ENCODE peak calls at places on chromosomes 13 and 19, in five cellular contexts. G, M, Z, T and K are unnamed samples.

GRCh38 chr19:15419413-15420025 is 731 bp upstream of the AKAP8L start:
- DNase-seq in M (no peak), T (no peak), G (no peak), Z (peak; percentile 22), K (no peak)

GRCh38 chr19:52662631-52663030 is 24.5 kb upstream of the ZNF83 start:
- DNase-seq in G (no peak), Z (no peak), M (no peak), T (no peak), K (peak; percentile 22)

GRCh38 chr19:16771618-16772017 is 52.0 kb downstream of the NWD1 start:
- DNase-seq in Z (peak; percentile 78), G (peak; percentile 71), T (peak; percentile 84), M (peak; percentile 68), K (peak; percentile 91)

GRCh38 chr13:107864543-107865460 is 350.5 kb downstream of the LIG4 start:
- DNase-seq in T (no peak), M (no peak), Z (no peak), G (no peak), K (peak; percentile 84)

GRCh38 chr19:53076984-53077383 is 26.2 kb downstream of the ZNF160 start:
- DNase-seq in G (peak; percentile 32), M (no peak), Z (peak; percentile 49), T (no peak), K (peak; percentile 78)

GRCh38 chr13:40109324-40109958 is 454.0 kb downstream of the COG6 start:
- DNase-seq in M (no peak), G (no peak), T (no peak), Z (no peak), K (peak; percentile 34)

GRCh38 chr19:40144151-40144550 is 47.1 kb upstream of the MAP3K10 start:
- DNase-seq in M (no peak), G (no peak), T (no peak), Z (no peak), K (no peak)

GRCh38 chr19:14248578-14249011 is 42.6 kb upstream of the ADGRL1 start:
- DNase-seq in Z (no peak), M (peak; percentile 27), G (peak; percentile 66), T (peak; percentile 47), K (peak; percentile 84)

GRCh38 chr13:114015608-114016295 is 41.9 kb upstream of the C13orf46 start:
- DNase-seq in M (no peak), G (no peak), T (peak; percentile 41), Z (peak; percentile 74), K (no peak)

GRCh38 chr13:28716511-28716910 is 2.3 kb downstream of the SLC46A3 start:
- DNase-seq in G (peak; percentile 56), M (no peak), Z (peak; percentile 78), T (peak; percentile 84), K (peak; percentile 46)

GRCh38 chr19:49497047-49497789 is 984 bp downstream of the RPS11 start:
- DNase-seq in Z (peak; percentile 71), M (peak; percentile 72), T (peak; percentile 85), G (no peak), K (peak; percentile 83)

GRCh38 chr19:32287811-32288227 is 57.6 kb upstream of the ZNF507 start:
- DNase-seq in G (peak; percentile 66), Z (peak; percentile 81), T (peak; percentile 67), M (no peak), K (peak; percentile 81)

GRCh38 chr13:109707044-109707794 is 79.2 kb downstream of the IRS2 start:
- DNase-seq in G (no peak), M (no peak), Z (no peak), T (peak; percentile 41), K (no peak)

GRCh38 chr13:87903568-87903967 is 232.4 kb downstream of the SLITRK5 start:
- DNase-seq in Z (no peak), G (no peak), M (no peak), T (no peak), K (no peak)

DNA sequence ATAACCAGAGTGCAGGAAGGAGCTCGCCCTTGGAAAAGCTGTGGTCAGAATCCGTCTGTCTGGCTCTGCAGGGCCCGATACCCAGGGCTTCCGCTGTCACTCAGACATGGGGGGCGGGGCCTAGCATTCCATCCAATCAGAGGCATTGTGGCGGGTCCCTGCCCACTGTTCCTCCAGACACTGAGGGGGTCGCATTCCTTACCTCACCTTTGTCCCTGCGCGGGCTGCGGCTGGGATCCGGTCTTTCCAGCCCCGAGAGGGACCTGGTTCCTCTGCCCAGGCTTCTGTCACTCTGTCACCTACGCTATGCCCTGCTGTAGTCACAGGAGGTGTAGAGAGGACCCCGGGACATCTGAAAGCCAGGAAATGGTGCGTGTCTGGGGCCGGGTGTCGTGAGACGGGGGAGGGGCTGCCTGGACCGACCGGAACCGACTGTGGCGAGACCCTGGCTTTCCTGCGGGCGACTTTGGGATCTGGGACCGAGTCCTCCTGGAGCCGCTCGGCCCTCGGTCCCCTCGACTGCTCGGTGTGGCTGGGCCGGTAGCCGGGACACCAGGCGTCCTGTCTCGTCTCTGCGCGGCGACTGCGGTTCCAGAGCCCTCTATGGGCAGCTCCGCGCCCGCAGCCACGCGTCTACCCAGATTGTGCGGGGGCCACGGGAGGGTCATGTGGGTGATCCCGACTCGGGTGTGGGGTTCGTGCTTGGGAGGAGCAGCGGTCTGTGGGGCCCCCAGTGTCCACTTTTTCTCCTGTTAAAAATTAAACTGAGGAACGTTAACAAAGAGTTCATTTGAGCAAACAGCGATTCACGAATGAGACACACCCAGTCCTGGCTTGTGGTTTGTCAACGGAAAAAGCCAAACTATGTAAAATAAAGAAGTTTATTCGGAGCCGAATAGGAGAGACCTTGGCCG is at the start of gene ZNF69:
- DNase-seq in M (peak; percentile 28), G (peak; percentile 75), Z (peak; percentile 89), T (peak; percentile 98), K (peak; percentile 94)
- H3K27ac ChIP-seq in M (peak within 1 kb of the TSS; percentile 50), G (peak within 1 kb of the TSS; percentile 67), Z (peak within 1 kb of the TSS; percentile 85), T (peak within 1 kb of the TSS; percentile 94), K (peak within 1 kb of the TSS; percentile 98)

GRCh38 chr13:101522607-101523006 is 70.1 kb downstream of the ITGBL1 start:
- DNase-seq in T (no peak), M (no peak), Z (no peak), G (no peak), K (no peak)

GRCh38 chr13:101523732-101524131 is 71.3 kb downstream of the ITGBL1 start:
- DNase-seq in G (no peak), T (no peak), Z (peak; percentile 37), M (no peak), K (no peak)

GRCh38 chr13:101523154-101523669 is 70.7 kb downstream of the ITGBL1 start:
- DNase-seq in M (no peak), T (no peak), Z (no peak), G (no peak), K (no peak)

GRCh38 chr13:101521371-101521770 is 68.9 kb downstream of the ITGBL1 start:
- DNase-seq in Z (no peak), M (no peak), G (no peak), T (no peak), K (no peak)

DNA sequence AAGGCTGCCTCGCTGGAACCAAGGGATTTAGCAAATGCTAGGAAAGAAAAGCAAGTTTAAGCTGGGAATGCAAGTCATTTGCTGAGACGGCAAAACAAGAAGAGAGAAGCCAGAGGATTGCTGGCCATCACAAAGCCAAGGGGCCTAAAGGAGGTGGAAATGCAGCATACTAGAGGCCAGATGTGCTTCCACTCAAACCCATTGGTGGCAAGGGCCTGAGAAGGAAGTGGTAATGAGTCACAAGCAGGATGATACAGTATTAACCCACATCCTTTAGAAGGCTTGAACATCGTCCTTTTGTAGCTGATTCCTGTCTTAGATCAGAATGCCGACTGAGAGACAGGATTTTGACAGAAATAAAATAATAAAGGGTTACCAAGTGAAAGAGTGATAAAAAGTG is 68.2 kb downstream of the ITGBL1 start:
- DNase-seq in T (no peak), M (no peak), G (no peak), Z (no peak), K (no peak)
- H3K27ac ChIP-seq in T (no peak overlapping the region), M (no peak overlapping the region), G (no peak overlapping the region), Z (no peak overlapping the region), K (no peak overlapping the region)

GRCh38 chr19:4234862-4235201 is 5.5 kb downstream of the EBI3 start:
- DNase-seq in Z (no peak), T (no peak), G (no peak), M (no peak), K (no peak)

GRCh38 chr19:4232614-4233281 is 3.4 kb downstream of the EBI3 start:
- DNase-seq in M (no peak), T (no peak), Z (no peak), G (no peak), K (no peak)

GRCh38 chr19:4234142-4234861 is 5.0 kb downstream of the EBI3 start:
- DNase-seq in G (no peak), T (no peak), M (no peak), Z (no peak), K (no peak)

GRCh38 chr19:4229179-4229931 is at the start of gene EBI3:
- DNase-seq in G (no peak), Z (peak; percentile 45), M (no peak), T (no peak), K (peak; percentile 74)

DNA sequence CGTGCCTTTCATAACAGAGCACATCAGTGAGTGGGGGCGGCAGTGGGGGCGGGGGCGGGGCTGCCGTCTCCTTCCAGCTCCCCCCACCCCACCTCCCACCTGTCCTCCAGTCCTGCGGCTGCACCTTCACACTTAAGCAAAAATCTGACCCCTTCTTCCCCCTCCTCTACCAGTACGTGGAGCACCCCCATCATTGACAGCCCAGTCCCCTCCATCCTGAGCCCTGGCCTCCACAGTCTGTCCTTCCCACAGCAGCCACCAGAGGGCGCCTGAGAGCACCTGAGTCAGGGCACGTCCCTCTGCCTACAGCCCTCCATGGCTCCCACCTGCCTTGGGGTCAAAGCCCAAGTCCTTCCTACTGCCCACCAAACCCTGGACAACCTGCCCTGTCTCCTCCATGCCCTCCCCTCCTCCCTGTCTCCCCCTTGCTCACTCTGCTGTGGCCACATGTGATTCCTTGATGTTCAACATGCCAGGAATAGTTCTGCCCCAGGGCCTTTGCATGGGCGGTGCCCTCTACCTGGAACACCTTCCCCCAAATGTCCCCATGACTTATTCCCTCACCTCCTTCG is 4.0 kb downstream of the EBI3 start:
- DNase-seq in T (peak; percentile 53), Z (peak; percentile 31), M (peak; percentile 61), G (no peak), K (peak; percentile 25)
- H3K27ac ChIP-seq in T (no peak overlapping the region), Z (no peak overlapping the region), M (no peak overlapping the region), G (no peak overlapping the region), K (no peak overlapping the region)

DNA sequence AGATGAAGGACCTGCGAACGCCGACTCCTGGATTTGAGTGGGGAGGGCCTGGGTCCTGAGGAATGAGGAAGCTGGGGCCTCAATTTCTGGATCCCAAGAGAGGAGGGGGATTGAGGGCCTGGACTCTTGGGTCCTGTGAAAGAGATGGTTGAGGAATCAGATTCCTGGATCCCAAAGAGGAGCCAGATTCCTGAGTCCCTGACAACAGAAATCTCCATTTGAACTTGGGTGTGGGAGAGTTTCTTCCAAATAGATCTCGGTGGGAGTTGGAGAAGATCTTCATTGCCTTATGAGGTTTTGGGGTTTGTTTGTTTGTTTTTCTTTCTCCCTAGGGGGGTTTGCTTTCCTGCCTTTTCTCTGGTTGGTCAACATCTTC is 624 bp downstream of the PSENEN start:
- DNase-seq in Z (no peak), T (no peak), G (no peak), M (no peak), K (no peak)
- H3K27ac ChIP-seq in Z (peak overlapping the region; percentile 100), T (peak overlapping the region; percentile 100), G (peak overlapping the region; percentile 100), M (peak overlapping the region; percentile 98), K (peak overlapping the region; percentile 73)

GRCh38 chr19:4130635-4131438 is 6.9 kb upstream of the MAP2K2 start:
- DNase-seq in G (no peak), M (no peak), T (no peak), Z (no peak), K (peak; percentile 76)
- H3K27ac ChIP-seq in G (no peak overlapping the region), M (no peak overlapping the region), T (peak overlapping the region; percentile 82), Z (no peak overlapping the region), K (peak overlapping the region; percentile 90)

GRCh38 chr13:94596575-94596971 is 621 bp upstream of the TGDS start:
- DNase-seq in M (no peak), Z (peak; percentile 31), G (peak; percentile 24), T (peak; percentile 26), K (no peak)
- H3K27ac ChIP-seq in M (peak overlapping the region; percentile 68), Z (peak overlapping the region; percentile 90), G (peak overlapping the region; percentile 74), T (peak overlapping the region; percentile 76), K (no peak overlapping the region)